ENCODE peak calls at places on chromosomes 12 and 14, in ten cellular contexts. J is ovary, L is GM23338, F is tibial artery, D is mesendoderm, B is stomach, K is OCI-LY7, H is psoas muscle, U is PC-9, I is GM12878. X is an unnamed sample.

GRCh38 chr12:105948331-105948730 is 190.4 kb downstream of the NUAK1 start:
- DNase-seq in I (no peak), F (peak; percentile 54), L (no peak), D (no peak), B (no peak), K (no peak), H (no peak), J (no peak), U (no peak), X (no peak)

GRCh38 chr12:120710805-120711296 is 593 bp downstream of the UNC119B start:
- DNase-seq in J (peak; percentile 40), F (no peak), U (peak; percentile 22), K (peak; percentile 65), H (no peak), I (no peak), B (no peak), L (peak; percentile 60), D (peak; percentile 54), X (peak; percentile 79)

GRCh38 chr12:48818831-48819590 is 715 bp downstream of the CACNB3 start:
- DNase-seq in L (peak; percentile 89), U (no peak), K (peak; percentile 37), J (peak; percentile 61), D (peak; percentile 44), B (no peak), H (peak; percentile 26), I (no peak), F (no peak), X (peak; percentile 83)

GRCh38 chr12:131147293-131147692 is 193.6 kb downstream of the ADGRD1 start:
- DNase-seq in U (no peak), H (no peak), L (no peak), J (no peak), K (no peak), I (no peak), D (no peak), F (no peak), B (no peak), X (no peak)

GRCh38 chr12:48995061-48995879 is 3.9 kb downstream of the DDN start:
- DNase-seq in K (peak; percentile 61), U (peak; percentile 86), B (peak; percentile 86), I (no peak), J (peak; percentile 74), L (peak; percentile 97), D (peak; percentile 95), F (peak; percentile 82), H (peak; percentile 86), X (peak; percentile 92)

GRCh38 chr14:103109789-103110415 is 13.4 kb upstream of the TNFAIP2 start:
- DNase-seq in I (no peak), L (peak; percentile 78), F (no peak), U (peak; percentile 93), J (peak; percentile 53), K (no peak), D (peak; percentile 93), B (no peak), H (peak; percentile 78), X (no peak)

GRCh38 chr14:34368115-34368970 is 93.7 kb downstream of the SPTSSA start:
- DNase-seq in K (no peak), F (no peak), U (no peak), I (no peak), B (no peak), L (no peak), J (no peak), H (no peak), D (no peak), X (no peak)

GRCh38 chr14:32648434-32648833 is 290.2 kb upstream of the NPAS3 start:
- DNase-seq in D (no peak), H (no peak), U (no peak), I (no peak), L (no peak), F (no peak), K (no peak), J (no peak), B (no peak), X (no peak)

GRCh38 chr14:23521785-23522640 is 29.6 kb downstream of the ZFHX2 start:
- DNase-seq in B (no peak), D (no peak), I (no peak), K (no peak), H (no peak), L (no peak), U (no peak), F (no peak), J (no peak), X (no peak)

GRCh38 chr12:19850341-19851065 is 411.2 kb downstream of the AEBP2 start:
- DNase-seq in I (no peak), F (peak; percentile 43), H (no peak), U (no peak), L (no peak), B (no peak), K (no peak), J (peak; percentile 59), D (peak; percentile 15), X (no peak)

GRCh38 chr14:66070542-66071319 is 415.4 kb upstream of the CCDC196 start:
- DNase-seq in I (no peak), U (peak; percentile 63), K (peak; percentile 62), H (no peak), D (peak; percentile 82), B (peak; percentile 62), F (no peak), J (no peak), L (peak; percentile 90), X (peak; percentile 48)

GRCh38 chr14:70585221-70585620 is 15.2 kb downstream of the MED6 start:
- DNase-seq in J (no peak), B (no peak), D (peak; percentile 11), F (no peak), L (peak; percentile 25), I (no peak), H (no peak), U (no peak), K (no peak), X (no peak)

GRCh38 chr14:97706814-97707213 is 909.6 kb downstream of the VRK1 start:
- DNase-seq in K (no peak), F (no peak), B (no peak), L (no peak), D (no peak), U (no peak), I (no peak), J (no peak), H (no peak), X (no peak)

GRCh38 chr14:68961361-68961760 is 17.7 kb downstream of the ACTN1 start:
- DNase-seq in J (no peak), B (no peak), K (no peak), I (no peak), H (no peak), D (no peak), F (no peak), U (no peak), L (no peak), X (no peak)
- H3K4me1 ChIP-seq in J (peaks cover 37% of the 10 kb centered on the region), B (peaks cover 94% of the 10 kb centered on the region), K (no peaks in the 10 kb centered on the region), I (peaks cover 8% of the 10 kb centered on the region), H (peaks cover 7% of the 10 kb centered on the region), D (peaks cover 4% of the 10 kb centered on the region), F (peaks cover 87% of the 10 kb centered on the region), U (peaks cover 29% of the 10 kb centered on the region), L (peaks cover 53% of the 10 kb centered on the region), X (peaks cover 12% of the 10 kb centered on the region)

GRCh38 chr12:6980740-6981139 is 10.0 kb downstream of the EMG1 start:
- DNase-seq in D (no peak), H (no peak), L (no peak), I (no peak), J (no peak), U (no peak), B (no peak), F (no peak), K (no peak), X (no peak)
- H3K27ac ChIP-seq in D (no peak overlapping the region), H (no peak overlapping the region), L (no peak overlapping the region), I (no peak overlapping the region), J (no peak overlapping the region), U (no peak overlapping the region), B (peak overlapping the region; percentile 71), F (no peak overlapping the region), K (no peak overlapping the region), X (no peak overlapping the region)

DNA sequence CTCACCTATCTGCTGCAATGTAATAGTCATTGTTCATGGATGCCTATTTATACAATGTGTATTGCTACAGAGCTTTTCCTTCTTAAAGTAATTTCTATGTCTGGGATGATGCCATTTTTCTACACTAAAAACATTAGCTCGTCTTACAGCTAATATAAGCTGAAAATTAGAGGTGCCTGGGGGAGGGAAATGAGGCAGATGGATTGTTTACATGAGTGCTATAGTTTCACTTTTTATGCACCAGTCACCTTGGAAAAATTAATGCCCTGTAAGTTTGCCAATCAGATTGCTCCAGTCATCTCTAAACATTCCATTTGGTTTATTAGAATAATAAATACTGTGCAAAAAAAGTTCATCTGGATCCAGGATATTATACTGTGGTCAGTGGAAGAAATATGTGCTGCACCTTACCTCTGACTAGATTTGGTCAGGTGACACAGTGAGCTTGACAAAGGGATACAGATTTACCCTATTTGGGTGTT is 436.2 kb downstream of the RAD51B start:
- DNase-seq in B (no peak), J (no peak), I (no peak), U (peak; percentile 33), L (no peak), K (no peak), F (no peak), D (no peak), H (no peak), X (no peak)
- H3K4me1 ChIP-seq in B (peaks cover 41% of the 10 kb centered on the region), J (peaks cover 10% of the 10 kb centered on the region), I (peaks cover 24% of the 10 kb centered on the region), U (peaks cover 47% of the 10 kb centered on the region), L (peaks cover 75% of the 10 kb centered on the region), K (peaks cover 74% of the 10 kb centered on the region), F (peaks cover 13% of the 10 kb centered on the region), D (peaks cover 7% of the 10 kb centered on the region), H (peaks cover 6% of the 10 kb centered on the region), X (peaks cover 10% of the 10 kb centered on the region)

DNA sequence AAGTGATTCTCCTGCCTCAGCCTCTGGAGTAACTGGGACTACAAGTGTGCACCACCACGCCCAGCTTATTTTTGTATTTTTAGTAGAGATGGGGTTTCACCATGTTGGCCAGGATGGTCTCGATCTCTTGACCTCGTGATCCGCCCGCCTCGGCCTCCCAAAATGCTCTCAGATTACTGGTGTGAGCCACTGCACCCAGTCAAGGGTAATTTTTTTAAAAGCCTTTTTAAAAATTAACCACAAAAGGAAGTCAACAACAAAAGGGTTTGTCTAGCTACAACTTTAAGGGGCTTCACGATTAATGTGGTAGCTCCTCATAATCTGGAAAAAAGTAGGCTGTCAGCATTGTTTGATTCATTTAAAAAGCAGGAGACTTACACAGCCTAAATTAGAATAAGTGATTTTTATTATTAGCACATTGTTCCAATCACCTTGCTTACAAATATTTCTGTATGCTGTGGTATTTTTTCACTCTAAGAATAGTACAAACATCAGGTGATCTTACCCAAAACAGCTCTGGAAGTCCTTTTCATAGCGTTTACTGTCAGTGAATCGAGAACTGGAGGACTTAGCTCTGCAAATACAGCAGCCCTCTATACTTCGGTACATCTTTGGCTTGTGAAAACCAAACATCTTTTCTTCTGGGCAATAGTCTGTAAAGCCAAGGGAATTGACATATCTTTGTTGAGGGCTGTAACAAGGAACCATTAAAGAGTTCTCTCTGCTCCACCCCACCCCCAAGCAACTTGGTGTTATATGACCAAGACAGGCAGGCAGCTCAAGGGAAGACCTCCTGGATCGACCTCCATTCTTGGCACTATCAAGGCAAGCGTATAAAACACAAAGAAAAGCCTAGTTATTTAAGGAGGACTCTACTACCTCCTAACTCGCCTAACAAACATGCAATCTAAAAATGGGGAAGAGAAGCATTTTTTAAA is 28.1 kb downstream of the SINHCAF start:
- DNase-seq in H (no peak), U (no peak), B (no peak), F (no peak), K (no peak), L (no peak), J (no peak), I (peak; percentile 45), D (no peak), X (no peak)
- H3K27ac ChIP-seq in H (no peak overlapping the region), U (no peak overlapping the region), B (no peak overlapping the region), F (no peak overlapping the region), K (no peak overlapping the region), L (peak overlapping the region; percentile 75), J (no peak overlapping the region), I (peak overlapping the region; percentile 91), D (no peak overlapping the region), X (no peak overlapping the region)

X was measured in aorta.